ENCODE peak calls at places on chromosome 9, in five cellular contexts. One of them, this sample, is unnamed.

GRCh38 chr9:16459421-16460148 is 410.9 kb downstream of the BNC2 start:
- DNase-seq in iris pigment epithelial cell: no peak
- DNase-seq in dorsolateral prefrontal cortex: no peak
- DNase-seq in heart left ventricle: no peak
- DNase-seq in amniotic stem cell: no peak
- DNase-seq in this sample: no peak

GRCh38 chr9:88694625-88695024 is 159.6 kb downstream of the NXNL2 start:
- DNase-seq in iris pigment epithelial cell: peak; percentile 55
- DNase-seq in dorsolateral prefrontal cortex: peak; percentile 78
- DNase-seq in heart left ventricle: peak; percentile 27
- DNase-seq in amniotic stem cell: no peak
- DNase-seq in this sample: peak; percentile 63

GRCh38 chr9:20479419-20480155 is 142.7 kb downstream of the MLLT3 start:
- DNase-seq in iris pigment epithelial cell: peak; percentile 64
- DNase-seq in dorsolateral prefrontal cortex: no peak
- DNase-seq in heart left ventricle: no peak
- DNase-seq in amniotic stem cell: no peak
- DNase-seq in this sample: no peak

GRCh38 chr9:10255758-10256157 is 357.0 kb downstream of the PTPRD start:
- DNase-seq in iris pigment epithelial cell: no peak
- DNase-seq in dorsolateral prefrontal cortex: no peak
- DNase-seq in heart left ventricle: no peak
- DNase-seq in amniotic stem cell: no peak
- DNase-seq in this sample: no peak

GRCh38 chr9:127904518-127904887 is 5.1 kb upstream of the ST6GALNAC6 start:
- DNase-seq in iris pigment epithelial cell: no peak
- DNase-seq in dorsolateral prefrontal cortex: no peak
- DNase-seq in heart left ventricle: no peak
- DNase-seq in amniotic stem cell: no peak
- DNase-seq in this sample: no peak

GRCh38 chr9:32930486-32930885 is 70.9 kb downstream of the APTX start:
- DNase-seq in iris pigment epithelial cell: no peak
- DNase-seq in dorsolateral prefrontal cortex: no peak
- DNase-seq in heart left ventricle: no peak
- DNase-seq in amniotic stem cell: no peak
- DNase-seq in this sample: no peak

GRCh38 chr9:108953983-108954574 is 19.9 kb downstream of the ABITRAM start:
- DNase-seq in iris pigment epithelial cell: peak; percentile 68
- DNase-seq in dorsolateral prefrontal cortex: no peak
- DNase-seq in heart left ventricle: no peak
- DNase-seq in amniotic stem cell: peak; percentile 19
- DNase-seq in this sample: no peak

GRCh38 chr9:77710276-77710675 is 62.2 kb upstream of the GNA14 start:
- DNase-seq in iris pigment epithelial cell: no peak
- DNase-seq in dorsolateral prefrontal cortex: no peak
- DNase-seq in heart left ventricle: no peak
- DNase-seq in amniotic stem cell: no peak
- DNase-seq in this sample: no peak

GRCh38 chr9:79573697-79573976 is 1.9 kb downstream of the TLE4 start:
- DNase-seq in iris pigment epithelial cell: no peak
- DNase-seq in dorsolateral prefrontal cortex: no peak
- DNase-seq in heart left ventricle: no peak
- DNase-seq in amniotic stem cell: no peak
- DNase-seq in this sample: no peak

GRCh38 chr9:116027096-116027495 is 126.5 kb upstream of the PAPPA start:
- DNase-seq in iris pigment epithelial cell: peak; percentile 38
- DNase-seq in dorsolateral prefrontal cortex: no peak
- DNase-seq in heart left ventricle: no peak
- DNase-seq in amniotic stem cell: no peak
- DNase-seq in this sample: no peak

GRCh38 chr9:38092200-38092524 is 23.1 kb upstream of the SHB start:
- DNase-seq in iris pigment epithelial cell: no peak
- DNase-seq in dorsolateral prefrontal cortex: no peak
- DNase-seq in heart left ventricle: no peak
- DNase-seq in amniotic stem cell: no peak
- DNase-seq in this sample: no peak

GRCh38 chr9:135666534-135667402 is 3.7 kb downstream of the LCN9 start:
- DNase-seq in iris pigment epithelial cell: no peak
- DNase-seq in dorsolateral prefrontal cortex: no peak
- DNase-seq in heart left ventricle: no peak
- DNase-seq in amniotic stem cell: no peak
- DNase-seq in this sample: no peak

GRCh38 chr9:4299006-4299795 is 667 bp downstream of the GLIS3 start:
- DNase-seq in iris pigment epithelial cell: peak; percentile 72
- DNase-seq in dorsolateral prefrontal cortex: no peak
- DNase-seq in heart left ventricle: peak; percentile 13
- DNase-seq in amniotic stem cell: no peak
- DNase-seq in this sample: peak; percentile 82

GRCh38 chr9:75812139-75812538 is 78.3 kb upstream of the PCSK5 start:
- DNase-seq in iris pigment epithelial cell: peak; percentile 28
- DNase-seq in dorsolateral prefrontal cortex: no peak
- DNase-seq in heart left ventricle: no peak
- DNase-seq in amniotic stem cell: no peak
- DNase-seq in this sample: no peak

GRCh38 chr9:137589441-137590122 is 730 bp downstream of the ZMYND19 start:
- DNase-seq in iris pigment epithelial cell: peak; percentile 42
- DNase-seq in dorsolateral prefrontal cortex: no peak
- DNase-seq in heart left ventricle: no peak
- DNase-seq in amniotic stem cell: no peak
- DNase-seq in this sample: no peak

GRCh38 chr9:125867752-125868400 is 120.7 kb downstream of the PBX3 start:
- DNase-seq in iris pigment epithelial cell: peak; percentile 63
- DNase-seq in dorsolateral prefrontal cortex: no peak
- DNase-seq in heart left ventricle: no peak
- DNase-seq in amniotic stem cell: no peak
- DNase-seq in this sample: no peak

GRCh38 chr9:134600431-134600830 is 41.2 kb upstream of the COL5A1 start:
- DNase-seq in iris pigment epithelial cell: no peak
- DNase-seq in dorsolateral prefrontal cortex: no peak
- DNase-seq in heart left ventricle: no peak
- DNase-seq in amniotic stem cell: no peak
- DNase-seq in this sample: no peak

GRCh38 chr9:33297455-33297854 is 7.1 kb downstream of the NFX1 start:
- DNase-seq in iris pigment epithelial cell: no peak
- DNase-seq in dorsolateral prefrontal cortex: no peak
- DNase-seq in heart left ventricle: peak; percentile 44
- DNase-seq in amniotic stem cell: no peak
- DNase-seq in this sample: no peak

GRCh38 chr9:35406183-35406959 is 83.5 kb upstream of the RUSC2 start:
- DNase-seq in iris pigment epithelial cell: peak; percentile 34
- DNase-seq in dorsolateral prefrontal cortex: no peak
- DNase-seq in heart left ventricle: no peak
- DNase-seq in amniotic stem cell: no peak
- DNase-seq in this sample: no peak

GRCh38 chr9:121770415-121771273 is 119.2 kb downstream of the DAB2IP start:
- DNase-seq in iris pigment epithelial cell: peak; percentile 39
- DNase-seq in dorsolateral prefrontal cortex: no peak
- DNase-seq in heart left ventricle: no peak
- DNase-seq in amniotic stem cell: no peak
- DNase-seq in this sample: no peak

GRCh38 chr9:126218726-126219125 is 107.9 kb upstream of the MVB12B start:
- DNase-seq in iris pigment epithelial cell: no peak
- DNase-seq in dorsolateral prefrontal cortex: no peak
- DNase-seq in heart left ventricle: no peak
- DNase-seq in amniotic stem cell: no peak
- DNase-seq in this sample: no peak

GRCh38 chr9:14690986-14691730 is 2.1 kb downstream of the ZDHHC21 start:
- DNase-seq in iris pigment epithelial cell: peak; percentile 8
- DNase-seq in dorsolateral prefrontal cortex: no peak
- DNase-seq in heart left ventricle: no peak
- DNase-seq in amniotic stem cell: no peak
- DNase-seq in this sample: no peak

GRCh38 chr9:124840300-124840833 is 12.9 kb upstream of the WDR38 start:
- DNase-seq in iris pigment epithelial cell: no peak
- DNase-seq in dorsolateral prefrontal cortex: no peak
- DNase-seq in heart left ventricle: no peak
- DNase-seq in amniotic stem cell: no peak
- DNase-seq in this sample: no peak

GRCh38 chr9:69186841-69187611 is 12.9 kb downstream of the TJP2 start:
- DNase-seq in iris pigment epithelial cell: peak; percentile 59
- DNase-seq in dorsolateral prefrontal cortex: no peak
- DNase-seq in heart left ventricle: no peak
- DNase-seq in amniotic stem cell: no peak
- DNase-seq in this sample: no peak

GRCh38 chr9:7315116-7315515 is 484.5 kb downstream of the DMAC1 start:
- DNase-seq in iris pigment epithelial cell: no peak
- DNase-seq in dorsolateral prefrontal cortex: no peak
- DNase-seq in heart left ventricle: no peak
- DNase-seq in amniotic stem cell: no peak
- DNase-seq in this sample: no peak

GRCh38 chr9:7196467-7196866 is 438.7 kb downstream of the KDM4C start:
- DNase-seq in iris pigment epithelial cell: no peak
- DNase-seq in dorsolateral prefrontal cortex: no peak
- DNase-seq in heart left ventricle: no peak
- DNase-seq in amniotic stem cell: no peak
- DNase-seq in this sample: no peak

GRCh38 chr9:98357921-98358535 is 102.6 kb upstream of the TBC1D2 start:
- DNase-seq in iris pigment epithelial cell: peak; percentile 63
- DNase-seq in dorsolateral prefrontal cortex: no peak
- DNase-seq in heart left ventricle: no peak
- DNase-seq in amniotic stem cell: no peak
- DNase-seq in this sample: no peak

GRCh38 chr9:33287087-33287490 is 3.2 kb upstream of the NFX1 start:
- DNase-seq in iris pigment epithelial cell: peak; percentile 76
- DNase-seq in dorsolateral prefrontal cortex: peak; percentile 48
- DNase-seq in heart left ventricle: peak; percentile 44
- DNase-seq in amniotic stem cell: peak; percentile 47
- DNase-seq in this sample: no peak

GRCh38 chr9:35091536-35091935 is 4.9 kb downstream of the PIGO start:
- DNase-seq in iris pigment epithelial cell: no peak
- DNase-seq in dorsolateral prefrontal cortex: no peak
- DNase-seq in heart left ventricle: no peak
- DNase-seq in amniotic stem cell: no peak
- DNase-seq in this sample: no peak

GRCh38 chr9:114430443-114430842 is 42.7 kb upstream of the AKNA start:
- DNase-seq in iris pigment epithelial cell: no peak
- DNase-seq in dorsolateral prefrontal cortex: no peak
- DNase-seq in heart left ventricle: no peak
- DNase-seq in amniotic stem cell: no peak
- DNase-seq in this sample: no peak

GRCh38 chr9:7533376-7534090 is 266.0 kb downstream of the DMAC1 start:
- DNase-seq in iris pigment epithelial cell: no peak
- DNase-seq in dorsolateral prefrontal cortex: no peak
- DNase-seq in heart left ventricle: no peak
- DNase-seq in amniotic stem cell: no peak
- DNase-seq in this sample: no peak

GRCh38 chr9:114799441-114799840 is 6.4 kb downstream of the TNFSF15 start:
- DNase-seq in iris pigment epithelial cell: no peak
- DNase-seq in dorsolateral prefrontal cortex: no peak
- DNase-seq in heart left ventricle: no peak
- DNase-seq in amniotic stem cell: no peak
- DNase-seq in this sample: no peak

GRCh38 chr9:91259162-91259561 is 102.6 kb downstream of the AUH start:
- DNase-seq in iris pigment epithelial cell: no peak
- DNase-seq in dorsolateral prefrontal cortex: no peak
- DNase-seq in heart left ventricle: no peak
- DNase-seq in amniotic stem cell: no peak
- DNase-seq in this sample: no peak

GRCh38 chr9:89448381-89448780 is 49.5 kb downstream of the SEMA4D start:
- DNase-seq in iris pigment epithelial cell: no peak
- DNase-seq in dorsolateral prefrontal cortex: peak; percentile 95
- DNase-seq in heart left ventricle: no peak
- DNase-seq in amniotic stem cell: no peak
- DNase-seq in this sample: peak; percentile 84

GRCh38 chr9:9352877-9353481 is 1259.8 kb downstream of the PTPRD start:
- DNase-seq in iris pigment epithelial cell: peak; percentile 2
- DNase-seq in dorsolateral prefrontal cortex: peak; percentile 26
- DNase-seq in heart left ventricle: no peak
- DNase-seq in amniotic stem cell: no peak
- DNase-seq in this sample: no peak

GRCh38 chr9:96245399-96245798 is 56.6 kb downstream of the HSD17B3 start:
- DNase-seq in iris pigment epithelial cell: no peak
- DNase-seq in dorsolateral prefrontal cortex: no peak
- DNase-seq in heart left ventricle: no peak
- DNase-seq in amniotic stem cell: no peak
- DNase-seq in this sample: no peak

GRCh38 chr9:92603100-92603499 is 66.8 kb downstream of the IPPK start:
- DNase-seq in iris pigment epithelial cell: no peak
- DNase-seq in dorsolateral prefrontal cortex: no peak
- DNase-seq in heart left ventricle: no peak
- DNase-seq in amniotic stem cell: no peak
- DNase-seq in this sample: no peak